ENCODE peak calls at places on chromosomes 13 and 19, in nine cellular contexts. G is cardiac muscle cell; D is lung; E is right cardiac atrium; V is AG10803; N is Panc1; K is AG09309; Z is CD8-positive, alpha-beta T cell; J is CD4-positive, CD25-positive, alpha-beta regulatory T cell. S is an unnamed sample.

GRCh38 chr19:54345938-54346386 is 7.0 kb upstream of the LILRA4 start:
- DNase-seq in G (no peak), E (no peak), N (no peak), J (no peak), D (no peak), Z (no peak), K (no peak), V (no peak), S (no peak)

GRCh38 chr13:30808600-30808999 is 73.3 kb downstream of the ALOX5AP start:
- DNase-seq in G (no peak), D (no peak), K (no peak), N (no peak), E (no peak), J (no peak), Z (no peak), V (no peak), S (peak)

GRCh38 chr13:30002577-30002976 is 152.2 kb upstream of the UBL3 start:
- DNase-seq in J (no peak), G (peak), V (peak), Z (no peak), N (no peak), D (no peak), E (no peak), K (peak), S (peak)

GRCh38 chr19:41774515-41774980 is 19.2 kb downstream of the CEACAM6 start:
- DNase-seq in G (no peak), E (no peak), K (no peak), J (peak), N (no peak), V (no peak), D (peak), Z (peak), S (no peak)

GRCh38 chr19:36049080-36049698 is 4.9 kb downstream of the THAP8 start:
- DNase-seq in G (no peak), Z (no peak), K (no peak), J (no peak), N (no peak), E (no peak), V (no peak), D (no peak), S (peak)

GRCh38 chr19:44822670-44823372 is 13.9 kb downstream of the BCAM start:
- DNase-seq in Z (no peak), D (no peak), G (no peak), V (no peak), N (no peak), E (no peak), J (no peak), K (no peak), S (no peak)

GRCh38 chr13:24688111-24688510 is 7.9 kb downstream of the ATP12A start:
- DNase-seq in V (no peak), E (no peak), D (no peak), Z (no peak), G (no peak), J (no peak), K (no peak), N (no peak), S (no peak)

GRCh38 chr19:10338940-10339339 is 484 bp downstream of the ICAM3 start:
- DNase-seq in D (no peak), J (no peak), G (no peak), N (no peak), V (no peak), E (no peak), Z (no peak), K (no peak), S (no peak)

GRCh38 chr13:30668305-30668704 is 50.6 kb downstream of the USPL1 start:
- DNase-seq in N (no peak), K (no peak), E (no peak), Z (no peak), D (no peak), J (no peak), G (no peak), V (no peak), S (no peak)

DNA sequence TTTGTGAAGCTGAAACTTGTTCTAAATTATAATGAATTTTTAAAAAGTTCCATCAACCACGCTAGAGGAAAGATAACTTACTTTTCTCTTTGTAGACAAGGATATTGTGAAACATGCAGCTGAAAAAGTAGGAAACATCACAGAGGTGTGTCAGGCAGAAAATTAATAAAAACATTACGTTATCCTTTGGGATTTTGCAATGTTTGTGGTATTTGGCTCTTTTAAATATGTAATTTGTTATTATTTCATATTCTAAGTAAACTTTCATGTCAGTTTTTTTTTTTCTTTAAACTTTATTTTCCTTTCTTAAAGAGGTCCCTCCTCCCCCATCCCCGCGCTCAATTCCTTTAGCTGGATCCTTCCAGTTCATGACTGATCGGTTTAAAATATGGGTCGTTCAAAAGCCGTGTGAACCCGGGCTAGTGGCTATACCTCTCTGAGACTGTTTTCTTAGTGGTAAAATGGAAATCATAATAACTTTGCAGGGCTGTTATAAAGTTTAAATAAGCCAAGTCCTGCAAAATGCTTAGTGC is 745 bp upstream of the CCDC61 start:
- DNase-seq in D (no peak), G (no peak), V (peak), J (no peak), E (no peak), Z (no peak), N (no peak), K (no peak), S (peak)
- H3K4me3 ChIP-seq in D (peak), G (peak), V (peak), J (peak), E (peak), Z (peak), N (peak), K (peak), S (peak)

GRCh38 chr19:3916033-3916432 is 16.8 kb upstream of the NMRK2 start:
- DNase-seq in E (no peak), D (no peak), N (no peak), K (no peak), J (no peak), G (no peak), V (no peak), Z (no peak), S (no peak)

GRCh38 chr19:3908266-3909054 is 24.4 kb upstream of the NMRK2 start:
- DNase-seq in D (no peak), E (no peak), K (no peak), Z (no peak), V (no peak), J (no peak), G (no peak), N (no peak), S (no peak)

GRCh38 chr19:3910105-3910504 is 22.8 kb upstream of the NMRK2 start:
- DNase-seq in K (no peak), V (no peak), Z (no peak), D (no peak), J (no peak), G (no peak), E (no peak), N (no peak), S (no peak)

GRCh38 chr19:3919793-3920192 is 13.1 kb upstream of the NMRK2 start:
- DNase-seq in G (no peak), D (no peak), E (no peak), J (no peak), Z (no peak), V (no peak), N (no peak), K (no peak), S (no peak)

GRCh38 chr19:3914199-3914598 is 18.7 kb upstream of the NMRK2 start:
- DNase-seq in V (no peak), D (no peak), K (no peak), E (no peak), G (no peak), Z (no peak), J (no peak), N (no peak), S (no peak)
- H3K4me3 ChIP-seq in V (no peak), D (no peak), K (no peak), E (no peak), G (no peak), Z (no peak), J (no peak), N (no peak), S (no peak)

DNA sequence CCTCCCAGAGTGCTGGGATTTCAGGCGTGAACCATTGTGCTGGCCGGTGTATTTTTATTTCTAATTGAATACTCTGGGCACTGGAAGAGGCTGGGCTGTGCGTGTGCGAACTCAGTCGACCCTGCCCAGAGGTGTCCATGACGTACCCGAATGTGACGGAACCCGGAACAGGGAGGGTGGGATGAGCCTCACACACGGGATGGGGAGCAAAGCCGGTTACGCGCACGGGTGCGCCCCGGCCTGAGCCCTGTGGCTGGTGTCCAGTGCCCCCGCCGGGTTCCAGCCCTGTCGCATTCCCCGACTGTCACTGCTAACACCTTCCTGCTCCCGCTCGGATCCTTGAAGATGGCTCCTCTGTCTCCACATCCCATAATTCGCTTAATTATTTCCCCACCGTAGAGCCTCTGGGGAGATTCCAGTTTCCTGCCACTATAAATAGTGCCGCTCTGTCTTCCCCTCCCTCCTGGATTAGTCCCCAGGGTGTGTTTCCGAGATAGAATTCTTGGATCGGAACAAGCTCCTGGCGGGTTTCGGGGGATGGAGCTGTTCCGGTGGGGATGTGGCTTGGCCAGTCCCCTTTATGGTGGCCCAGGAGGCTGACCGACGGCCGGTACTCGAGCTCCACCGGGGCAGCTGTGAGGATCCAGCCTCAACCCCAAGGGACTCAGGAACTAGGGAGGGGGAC is 22.0 kb downstream of the SBNO2 start:
- DNase-seq in N (no peak), E (peak), G (peak), J (no peak), D (no peak), Z (no peak), V (peak), K (no peak), S (no peak)
- H3K4me3 ChIP-seq in N (no peak), E (no peak), G (no peak), J (no peak), D (no peak), Z (no peak), V (no peak), K (no peak), S (no peak)

GRCh38 chr13:49539313-49539712 is 43.6 kb downstream of the PHF11 start:
- DNase-seq in N (no peak), G (no peak), V (no peak), K (no peak), Z (no peak), D (no peak), E (no peak), J (no peak), S (peak)

GRCh38 chr13:49538404-49538803 is 42.7 kb downstream of the PHF11 start:
- DNase-seq in G (no peak), V (no peak), N (no peak), E (no peak), D (no peak), J (no peak), Z (no peak), K (no peak), S (no peak)

GRCh38 chr13:49539746-49540145 is 44.0 kb downstream of the PHF11 start:
- DNase-seq in N (no peak), J (no peak), V (no peak), K (no peak), G (no peak), D (no peak), E (no peak), Z (no peak), S (no peak)

GRCh38 chr13:49543656-49544055 is 41.7 kb downstream of the RCBTB1 start:
- DNase-seq in K (no peak), E (no peak), V (no peak), J (no peak), Z (no peak), G (no peak), D (no peak), N (no peak), S (no peak)

GRCh38 chr13:49540552-49540951 is 44.8 kb downstream of the PHF11 start:
- DNase-seq in G (peak), V (no peak), E (no peak), Z (no peak), N (no peak), D (no peak), K (no peak), J (no peak), S (peak)
- H3K4me3 ChIP-seq in G (no peak), V (no peak), E (peak), Z (peak), N (no peak), D (no peak), K (no peak), J (peak), S (no peak)

DNA sequence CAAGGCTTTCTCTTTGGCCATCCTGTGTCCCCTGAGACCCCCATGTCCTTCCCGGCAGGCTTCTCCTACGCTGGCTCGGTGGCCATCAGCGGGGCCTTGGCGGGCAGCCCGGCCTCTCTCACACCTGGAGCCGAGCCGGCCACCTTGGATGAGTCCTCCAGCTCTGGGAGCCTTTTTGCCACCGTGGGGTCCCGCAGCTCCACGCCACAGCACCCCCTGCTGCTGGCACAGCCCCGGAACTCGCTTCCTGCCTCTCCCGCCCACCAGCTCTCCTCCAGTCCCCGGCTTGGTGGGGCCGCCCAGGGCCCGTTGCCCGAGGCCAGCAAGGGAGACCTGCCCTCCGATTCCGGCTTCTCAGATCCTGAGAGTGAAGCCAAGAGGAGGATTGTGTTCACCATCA is 14.2 kb downstream of the PLEKHJ1 start:
- DNase-seq in K (no peak), Z (no peak), J (no peak), V (no peak), E (no peak), N (no peak), D (no peak), G (no peak), S (no peak)
- H3K4me3 ChIP-seq in K (no peak), Z (no peak), J (no peak), V (no peak), E (no peak), N (no peak), D (no peak), G (no peak), S (no peak)

GRCh38 chr19:50567882-50568281 is 353 bp downstream of the LRRC4B start:
- DNase-seq in N (no peak), G (no peak), E (no peak), D (no peak), Z (no peak), V (no peak), K (no peak), J (no peak), S (no peak)
- H3K4me3 ChIP-seq in N (no peak), G (peak), E (peak), D (no peak), Z (no peak), V (no peak), K (no peak), J (no peak), S (no peak)

GRCh38 chr13:113062691-113063090 is 42.9 kb upstream of the F7 start:
- DNase-seq in G (no peak), V (no peak), D (no peak), Z (no peak), J (no peak), N (no peak), K (no peak), E (no peak), S (no peak)

GRCh38 chr13:113064534-113065405 is 40.8 kb upstream of the F7 start:
- DNase-seq in Z (no peak), V (peak), E (no peak), K (peak), J (no peak), G (peak), N (no peak), D (no peak), S (peak)

GRCh38 chr13:113063091-113063491 is 42.5 kb upstream of the F7 start:
- DNase-seq in Z (no peak), V (no peak), N (no peak), K (no peak), G (no peak), J (no peak), E (no peak), D (no peak), S (no peak)

GRCh38 chr13:113065406-113066141 is 40.0 kb upstream of the F7 start:
- DNase-seq in K (no peak), E (no peak), J (no peak), Z (no peak), D (no peak), V (no peak), N (no peak), G (no peak), S (peak)

GRCh38 chr13:113064000-113064533 is 41.5 kb upstream of the F7 start:
- DNase-seq in G (no peak), Z (no peak), N (no peak), E (peak), D (no peak), K (no peak), J (no peak), V (no peak), S (no peak)
- H3K4me3 ChIP-seq in G (no peak), Z (no peak), N (no peak), E (no peak), D (no peak), K (no peak), J (no peak), V (no peak), S (peak)

GRCh38 chr13:25762795-25763377 is 288.9 kb downstream of the SHISA2 start:
- DNase-seq in Z (no peak), N (no peak), G (no peak), D (no peak), V (no peak), E (no peak), J (no peak), K (no peak), S (no peak)
- H3K4me3 ChIP-seq in Z (no peak), N (no peak), G (no peak), D (no peak), V (no peak), E (no peak), J (peak), K (no peak), S (no peak)

GRCh38 chr19:2578911-2579677 is 103.2 kb downstream of the GADD45B start:
- DNase-seq in E (peak), J (peak), G (peak), K (peak), N (peak), Z (peak), V (peak), D (peak), S (peak)

GRCh38 chr19:2575734-2576481 is 100.0 kb downstream of the GADD45B start:
- DNase-seq in N (no peak), K (no peak), G (peak), Z (no peak), V (peak), J (no peak), E (peak), D (no peak), S (peak)

GRCh38 chr19:2579678-2580280 is 103.9 kb downstream of the GADD45B start:
- DNase-seq in E (no peak), D (no peak), N (no peak), J (no peak), Z (no peak), V (no peak), G (no peak), K (no peak), S (no peak)

GRCh38 chr19:2578391-2578826 is 102.5 kb downstream of the GADD45B start:
- DNase-seq in K (no peak), E (no peak), D (no peak), V (peak), G (peak), N (no peak), J (no peak), Z (no peak), S (peak)

GRCh38 chr19:2577722-2578335 is 101.9 kb downstream of the GADD45B start:
- DNase-seq in D (no peak), E (no peak), N (no peak), V (peak), G (no peak), J (no peak), Z (no peak), K (no peak), S (no peak)
- H3K4me3 ChIP-seq in D (no peak), E (no peak), N (no peak), V (no peak), G (no peak), J (no peak), Z (no peak), K (no peak), S (no peak)

S was measured in fibroblast of mammary gland.